ENCODE peak calls at places on chromosomes 12 and 14, in five cellular contexts. M is T follicular helper cell; D is kidney; F is activated naive CD4-positive, alpha-beta T cell; Q is right atrium auricular region. A is an unnamed sample.
A peak's percentile ranks its signal among the peaks of the same experiment; 100 is the strongest.

GRCh38 chr12:87848248-87848868 is 180.8 kb downstream of the C12orf50 start:
- DNase-seq in D (no peak), M (no peak), F (no peak), Q (no peak), A (no peak)

GRCh38 chr12:92506460-92506859 is 196.3 kb upstream of the PLEKHG7 start:
- DNase-seq in F (no peak), M (no peak), D (no peak), Q (no peak), A (no peak)

GRCh38 chr12:1297206-1297605 is 297.2 kb downstream of the FBXL14 start:
- DNase-seq in M (no peak), F (no peak), Q (no peak), D (no peak), A (no peak)

GRCh38 chr12:124680863-124681778 is 113.7 kb upstream of the NCOR2 start:
- DNase-seq in D (peak; percentile 78), Q (no peak), F (no peak), M (no peak), A (no peak)

GRCh38 chr12:20440408-20440807 is 72.1 kb downstream of the PDE3A start:
- DNase-seq in D (no peak), M (no peak), Q (no peak), F (no peak), A (no peak)

GRCh38 chr12:89901906-89902648 is 193.4 kb upstream of the ATP2B1 start:
- DNase-seq in D (no peak), M (no peak), F (no peak), Q (no peak), A (no peak)

GRCh38 chr12:47843226-47843980 is 23.7 kb upstream of the HDAC7 start:
- DNase-seq in D (no peak), M (no peak), F (no peak), Q (no peak), A (no peak)

GRCh38 chr14:99929601-99930000 is 135.6 kb upstream of the EVL start:
- DNase-seq in F (no peak), Q (no peak), M (no peak), D (no peak), A (no peak)

GRCh38 chr14:68659021-68659931 is 133.6 kb downstream of the ZFP36L1 start:
- DNase-seq in M (no peak), F (no peak), D (no peak), Q (peak; percentile 58), A (no peak)

A was measured in chondrocyte.